ENCODE peak calls at places on chromosome 16, in seven cellular contexts. C is heart left ventricle, M is GM23338, Y is Peyer's patch, P is lung, B is MM.1S, T is heart right ventricle. V is an unnamed sample.

GRCh38 chr16:12172343-12172742 is 195.8 kb downstream of the SNX29 start:
- DNase-seq in C (no peak), M (no peak), Y (no peak), P (no peak), B (no peak), T (no peak), V (no peak)

GRCh38 chr16:78939600-78939999 is 660.9 kb downstream of the MAF start:
- DNase-seq in C (no peak), M (no peak), Y (no peak), P (no peak), B (no peak), T (no peak), V (no peak)

GRCh38 chr16:87602005-87602790 is at the start of gene JPH3:
- DNase-seq in C (no peak), M (peak; percentile 84), Y (no peak), P (no peak), B (no peak), T (no peak), V (no peak)

GRCh38 chr16:16062023-16062932 is 112.9 kb downstream of the ABCC1 start:
- DNase-seq in C (no peak), M (peak; percentile 50), Y (peak; percentile 25), P (no peak), B (no peak), T (no peak), V (no peak)

GRCh38 chr16:17757808-17758207 is 287.0 kb upstream of the XYLT1 start:
- DNase-seq in C (no peak), M (peak; percentile 59), Y (no peak), P (no peak), B (no peak), T (no peak), V (no peak)

GRCh38 chr16:67803894-67804293 is 2.5 kb downstream of the RANBP10 start:
- DNase-seq in C (no peak), M (no peak), Y (peak; percentile 42), P (no peak), B (no peak), T (no peak), V (no peak)

GRCh38 chr16:6966925-6967324 is 365.7 kb upstream of the RBFOX1 start:
- DNase-seq in C (no peak), M (no peak), Y (no peak), P (no peak), B (no peak), T (no peak), V (no peak)

GRCh38 chr16:55703003-55704001 is 47.5 kb downstream of the SLC6A2 start:
- DNase-seq in C (no peak), M (peak; percentile 82), Y (no peak), P (no peak), B (peak; percentile 64), T (no peak), V (no peak)

GRCh38 chr16:1466968-1467521 is 7.8 kb downstream of the CLCN7 start:
- DNase-seq in C (peak; percentile 52), M (no peak), Y (no peak), P (no peak), B (no peak), T (peak; percentile 26), V (no peak)

GRCh38 chr16:51383909-51384308 is 232.8 kb upstream of the SALL1 start:
- DNase-seq in C (no peak), M (peak; percentile 43), Y (no peak), P (no peak), B (no peak), T (no peak), V (no peak)

GRCh38 chr16:59210955-59211541 is 476.9 kb upstream of the GOT2 start:
- DNase-seq in C (peak; percentile 22), M (peak; percentile 83), Y (no peak), P (no peak), B (no peak), T (no peak), V (no peak)

GRCh38 chr16:68257906-68258800 is 6.2 kb upstream of the SLC7A6 start:
- DNase-seq in C (no peak), M (no peak), Y (peak; percentile 33), P (no peak), B (peak; percentile 62), T (no peak), V (no peak)

GRCh38 chr16:4597174-4597573 is 17.5 kb downstream of the UBALD1 start:
- DNase-seq in C (no peak), M (no peak), Y (no peak), P (no peak), B (no peak), T (no peak), V (no peak)

DNA sequence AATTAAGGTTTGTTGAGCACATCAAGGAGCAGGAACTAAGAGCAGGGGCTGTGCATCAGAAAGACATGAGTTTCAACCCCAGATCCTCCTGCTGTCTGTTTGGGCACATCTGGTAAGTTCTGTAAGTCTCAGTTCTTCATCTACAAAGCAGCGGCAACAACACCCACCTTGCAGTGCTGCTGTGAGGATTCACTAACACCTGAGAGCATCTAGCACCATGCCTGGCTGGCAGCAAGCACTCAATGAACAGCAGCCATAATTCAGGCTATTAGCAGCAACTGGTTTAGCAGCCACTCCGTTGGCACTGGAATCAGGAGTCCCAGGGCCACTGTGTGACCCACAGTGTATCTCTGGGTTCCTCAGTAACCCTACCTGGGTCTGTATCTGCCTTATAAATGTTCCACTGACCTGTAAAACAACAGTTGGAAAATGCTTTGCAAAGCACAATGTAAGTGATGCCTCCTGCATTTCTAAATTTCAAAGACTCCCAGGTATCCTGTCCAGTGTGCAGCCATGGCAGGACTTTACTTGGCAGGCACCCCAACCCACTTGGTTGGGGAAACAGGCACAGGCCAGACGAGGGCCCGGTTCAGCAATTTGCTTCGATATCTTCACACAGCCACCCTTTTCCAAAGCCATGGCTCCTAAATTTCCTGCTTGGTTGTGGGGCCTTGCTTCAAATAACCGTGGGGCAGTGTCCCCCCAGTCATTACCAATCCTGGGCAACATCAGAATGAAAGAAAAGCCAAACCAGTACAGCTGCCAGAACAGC is 4.2 kb downstream of the ST3GAL2 start:
- DNase-seq in C (no peak), M (no peak), Y (no peak), P (no peak), B (no peak), T (no peak), V (no peak)
- H3K27ac ChIP-seq in C (no peak overlapping the region), M (peak overlapping the region; percentile 55), Y (no peak overlapping the region), P (peak overlapping the region; percentile 43), B (no peak overlapping the region), T (no peak overlapping the region), V (no peak overlapping the region)

DNA sequence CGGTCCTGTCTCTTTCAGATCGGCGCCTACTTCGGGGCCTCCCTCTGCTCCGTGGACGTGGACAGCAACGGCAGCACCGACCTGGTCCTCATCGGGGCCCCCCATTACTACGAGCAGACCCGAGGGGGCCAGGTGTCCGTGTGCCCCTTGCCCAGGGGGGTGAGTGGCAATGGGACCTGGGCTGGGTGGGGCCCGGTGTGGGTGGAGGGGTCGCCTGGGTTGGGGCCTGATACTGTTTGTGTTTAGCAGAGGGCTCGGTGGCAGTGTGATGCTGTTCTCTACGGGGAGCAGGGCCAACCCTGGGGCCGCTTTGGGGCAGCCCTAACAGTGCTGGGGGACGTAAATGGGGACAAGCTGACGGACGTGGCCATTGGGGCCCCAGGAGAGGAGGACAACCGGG is 37.7 kb downstream of the ITGAM start:
- DNase-seq in C (no peak), M (no peak), Y (no peak), P (no peak), B (no peak), T (no peak), V (no peak)
- H3K4me3 ChIP-seq in C (no peak overlapping the region), M (no peak overlapping the region), Y (no peak overlapping the region), P (no peak overlapping the region), B (no peak overlapping the region), T (no peak overlapping the region), V (no peak overlapping the region)

GRCh38 chr16:20676867-20677266 is 20.6 kb downstream of the ACSM1 start:
- DNase-seq in C (no peak), M (no peak), Y (no peak), P (no peak), B (no peak), T (no peak), V (no peak)
- TF ChIP-seq CTCF in C (no peak), M (no peak), Y (no peak), P (no peak), B (no peak), T (no peak), V (no peak)

GRCh38 chr16:3589991-3590701 is 12.9 kb upstream of the NLRC3 start:
- DNase-seq in C (no peak), M (no peak), Y (no peak), P (no peak), B (no peak), T (no peak), V (no peak)
- H3K27ac ChIP-seq in C (no peak overlapping the region), M (no peak overlapping the region), Y (no peak overlapping the region), P (no peak overlapping the region), B (no peak overlapping the region), T (no peak overlapping the region), V (no peak overlapping the region)

DNA sequence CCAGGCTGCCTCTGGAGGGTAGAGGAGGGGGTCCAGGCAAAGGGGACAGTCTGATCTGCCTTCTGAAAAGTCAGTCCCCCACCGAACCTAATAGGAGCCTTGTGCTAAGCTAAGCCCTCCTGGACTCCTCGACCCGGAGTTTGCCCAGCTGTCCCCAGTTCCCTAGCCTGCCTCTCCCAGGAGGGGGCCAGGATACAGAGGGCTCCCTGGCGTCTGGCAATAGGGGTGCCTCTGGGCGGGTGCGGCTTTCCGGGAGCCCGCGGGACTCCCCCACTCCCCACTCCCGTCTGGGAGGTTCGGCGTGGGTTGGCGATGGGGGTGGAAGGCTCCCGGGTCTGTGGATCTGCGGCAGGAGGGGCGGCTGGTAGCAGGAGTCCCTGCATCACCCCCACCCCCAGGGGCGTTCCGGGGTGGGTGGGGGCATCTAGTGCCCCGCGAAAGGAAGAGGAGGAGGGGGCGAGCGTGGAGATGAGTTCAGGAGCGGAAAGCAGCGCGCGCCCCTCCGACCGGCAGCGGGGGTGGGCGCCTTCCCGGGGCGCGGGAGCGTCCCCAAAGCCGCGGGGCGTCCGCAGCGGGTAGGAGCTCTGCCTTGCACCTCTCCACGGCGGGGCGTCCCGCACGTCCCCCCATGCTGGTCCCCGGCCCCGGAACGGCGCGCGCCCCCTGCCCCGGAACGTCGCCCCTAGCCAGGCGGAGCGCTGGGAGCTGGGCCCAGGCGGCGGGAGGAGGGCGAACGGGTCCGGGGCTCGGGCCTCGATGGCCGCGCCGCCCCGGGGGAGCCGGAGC is 1.1 kb downstream of the GSG1L start:
- DNase-seq in C (no peak), M (no peak), Y (no peak), P (no peak), B (no peak), T (no peak), V (no peak)
- H3K4me3 ChIP-seq in C (peak overlapping the region; percentile 50), M (peak overlapping the region; percentile 59), Y (no peak overlapping the region), P (no peak overlapping the region), B (no peak overlapping the region), T (peak overlapping the region; percentile 51), V (peak overlapping the region; percentile 65)

GRCh38 chr16:424623-425081 is 797 bp upstream of the RAB11FIP3 start:
- DNase-seq in C (peak; percentile 60), M (no peak), Y (no peak), P (peak; percentile 33), B (no peak), T (peak; percentile 61), V (no peak)

GRCh38 chr16:426115-426905 is 861 bp downstream of the RAB11FIP3 start:
- DNase-seq in C (no peak), M (peak; percentile 68), Y (no peak), P (no peak), B (peak; percentile 10), T (peak; percentile 29), V (no peak)

GRCh38 chr16:424033-424622 is 1.3 kb upstream of the RAB11FIP3 start:
- DNase-seq in C (peak; percentile 75), M (no peak), Y (no peak), P (peak; percentile 69), B (no peak), T (no peak), V (peak; percentile 78)

GRCh38 chr16:425740-426114 is 278 bp downstream of the RAB11FIP3 start:
- DNase-seq in C (no peak), M (peak; percentile 55), Y (no peak), P (no peak), B (no peak), T (no peak), V (no peak)

GRCh38 chr16:425082-425718 is at the start of gene RAB11FIP3:
- DNase-seq in C (peak; percentile 89), M (peak; percentile 86), Y (peak; percentile 83), P (peak; percentile 82), B (peak; percentile 88), T (peak; percentile 87), V (peak; percentile 89)
- TF ChIP-seq CTCF in C (peak; percentile 27), M (peak; percentile 32), Y (peak; percentile 19), P (no peak), B (peak; percentile 32), T (peak; percentile 52), V (peak; percentile 37)